ENCODE peak calls at places on chromosomes 6 and 20, in four cellular contexts. One of them, this sample, is unnamed.

GRCh38 chr6:22036267-22036666 is 260.6 kb downstream of the PRL start:
- DNase-seq in activated CD8-positive, alpha-beta memory T cell treated with anti-CD3 and anti-CD28 coated beads for 48 hours: no peak
- DNase-seq in RWPE1: peak
- DNase-seq in activated T-helper 9 cell treated with anti-CD3 and anti-CD28 coated beads, Interleukin-2, amount 50 U/mL, for 16 hours: no peak
- DNase-seq in this sample: no peak

GRCh38 chr6:151014404-151015150 is 149.1 kb downstream of the MTHFD1L start:
- DNase-seq in activated CD8-positive, alpha-beta memory T cell treated with anti-CD3 and anti-CD28 coated beads for 48 hours: peak
- DNase-seq in RWPE1: peak
- DNase-seq in activated T-helper 9 cell treated with anti-CD3 and anti-CD28 coated beads, Interleukin-2, amount 50 U/mL, for 16 hours: peak
- DNase-seq in this sample: no peak

GRCh38 chr6:89895273-89895874 is 1.1 kb downstream of the GJA10 start:
- DNase-seq in activated CD8-positive, alpha-beta memory T cell treated with anti-CD3 and anti-CD28 coated beads for 48 hours: no peak
- DNase-seq in RWPE1: peak
- DNase-seq in activated T-helper 9 cell treated with anti-CD3 and anti-CD28 coated beads, Interleukin-2, amount 50 U/mL, for 16 hours: no peak
- DNase-seq in this sample: no peak

GRCh38 chr20:1800777-1801176 is 94.4 kb upstream of the SIRPA start:
- DNase-seq in activated CD8-positive, alpha-beta memory T cell treated with anti-CD3 and anti-CD28 coated beads for 48 hours: no peak
- DNase-seq in RWPE1: no peak
- DNase-seq in activated T-helper 9 cell treated with anti-CD3 and anti-CD28 coated beads, Interleukin-2, amount 50 U/mL, for 16 hours: no peak
- DNase-seq in this sample: no peak

GRCh38 chr20:32365560-32365959 is 7.4 kb downstream of the ASXL1 start:
- DNase-seq in activated CD8-positive, alpha-beta memory T cell treated with anti-CD3 and anti-CD28 coated beads for 48 hours: no peak
- DNase-seq in RWPE1: no peak
- DNase-seq in activated T-helper 9 cell treated with anti-CD3 and anti-CD28 coated beads, Interleukin-2, amount 50 U/mL, for 16 hours: no peak
- DNase-seq in this sample: no peak

GRCh38 chr20:62524486-62524885 is 48.7 kb upstream of the GATA5 start:
- DNase-seq in activated CD8-positive, alpha-beta memory T cell treated with anti-CD3 and anti-CD28 coated beads for 48 hours: no peak
- DNase-seq in RWPE1: no peak
- DNase-seq in activated T-helper 9 cell treated with anti-CD3 and anti-CD28 coated beads, Interleukin-2, amount 50 U/mL, for 16 hours: no peak
- DNase-seq in this sample: no peak

GRCh38 chr6:138337076-138337475 is 40.6 kb upstream of the SMIM28 start:
- DNase-seq in activated CD8-positive, alpha-beta memory T cell treated with anti-CD3 and anti-CD28 coated beads for 48 hours: no peak
- DNase-seq in RWPE1: no peak
- DNase-seq in activated T-helper 9 cell treated with anti-CD3 and anti-CD28 coated beads, Interleukin-2, amount 50 U/mL, for 16 hours: no peak
- DNase-seq in this sample: no peak

GRCh38 chr20:2361035-2361593 is 19.6 kb upstream of the TGM6 start:
- DNase-seq in activated CD8-positive, alpha-beta memory T cell treated with anti-CD3 and anti-CD28 coated beads for 48 hours: no peak
- DNase-seq in RWPE1: no peak
- DNase-seq in activated T-helper 9 cell treated with anti-CD3 and anti-CD28 coated beads, Interleukin-2, amount 50 U/mL, for 16 hours: no peak
- DNase-seq in this sample: no peak

GRCh38 chr6:84825461-84825860 is 61.1 kb upstream of the TBX18 start:
- DNase-seq in activated CD8-positive, alpha-beta memory T cell treated with anti-CD3 and anti-CD28 coated beads for 48 hours: no peak
- DNase-seq in RWPE1: peak
- DNase-seq in activated T-helper 9 cell treated with anti-CD3 and anti-CD28 coated beads, Interleukin-2, amount 50 U/mL, for 16 hours: no peak
- DNase-seq in this sample: no peak

GRCh38 chr6:61217714-61218113 is 1068.3 kb downstream of the KHDRBS2 start:
- DNase-seq in activated CD8-positive, alpha-beta memory T cell treated with anti-CD3 and anti-CD28 coated beads for 48 hours: no peak
- DNase-seq in RWPE1: no peak
- DNase-seq in activated T-helper 9 cell treated with anti-CD3 and anti-CD28 coated beads, Interleukin-2, amount 50 U/mL, for 16 hours: no peak
- DNase-seq in this sample: no peak

GRCh38 chr6:138278326-138278725 is 60.0 kb upstream of the PBOV1 start:
- DNase-seq in activated CD8-positive, alpha-beta memory T cell treated with anti-CD3 and anti-CD28 coated beads for 48 hours: no peak
- DNase-seq in RWPE1: peak
- DNase-seq in activated T-helper 9 cell treated with anti-CD3 and anti-CD28 coated beads, Interleukin-2, amount 50 U/mL, for 16 hours: no peak
- DNase-seq in this sample: no peak

GRCh38 chr6:5403076-5403475 is 141.8 kb downstream of the FARS2 start:
- DNase-seq in activated CD8-positive, alpha-beta memory T cell treated with anti-CD3 and anti-CD28 coated beads for 48 hours: no peak
- DNase-seq in RWPE1: no peak
- DNase-seq in activated T-helper 9 cell treated with anti-CD3 and anti-CD28 coated beads, Interleukin-2, amount 50 U/mL, for 16 hours: no peak
- DNase-seq in this sample: no peak

GRCh38 chr6:12354499-12354898 is 64.3 kb downstream of the EDN1 start:
- DNase-seq in activated CD8-positive, alpha-beta memory T cell treated with anti-CD3 and anti-CD28 coated beads for 48 hours: no peak
- DNase-seq in RWPE1: peak
- DNase-seq in activated T-helper 9 cell treated with anti-CD3 and anti-CD28 coated beads, Interleukin-2, amount 50 U/mL, for 16 hours: no peak
- DNase-seq in this sample: no peak

GRCh38 chr20:58870293-58871014 is 17.9 kb downstream of the GNAS start:
- DNase-seq in activated CD8-positive, alpha-beta memory T cell treated with anti-CD3 and anti-CD28 coated beads for 48 hours: no peak
- DNase-seq in RWPE1: peak
- DNase-seq in activated T-helper 9 cell treated with anti-CD3 and anti-CD28 coated beads, Interleukin-2, amount 50 U/mL, for 16 hours: no peak
- DNase-seq in this sample: no peak

GRCh38 chr6:28809947-28810654 is 113.7 kb downstream of the TRIM27 start:
- DNase-seq in activated CD8-positive, alpha-beta memory T cell treated with anti-CD3 and anti-CD28 coated beads for 48 hours: no peak
- DNase-seq in RWPE1: no peak
- DNase-seq in activated T-helper 9 cell treated with anti-CD3 and anti-CD28 coated beads, Interleukin-2, amount 50 U/mL, for 16 hours: no peak
- DNase-seq in this sample: no peak

This sample was measured in GOT3.